ENCODE peak calls at places on chromosome 7, in four cellular contexts. B is IMR-90; L is stimulated activated CD4-positive, alpha-beta T cell treated with anti-CD3 and anti-CD28 coated beads, Interleukin-15, amount 100 ng/mL, for 1 hour; V is GM03348. J is an unnamed sample.

GRCh38 chr7:66075590-66076458 is at the start of gene ASL:
- DNase-seq in V (peak), L (peak), B (peak), J (peak)

GRCh38 chr7:23490357-23491131 is 20.3 kb upstream of the IGF2BP3 start:
- DNase-seq in L (peak), B (no peak), V (peak), J (peak)

GRCh38 chr7:105209433-105209832 is 179.3 kb downstream of the SRPK2 start:
- DNase-seq in V (no peak), B (no peak), L (no peak), J (no peak)

GRCh38 chr7:47452715-47453092 is 129.2 kb downstream of the TNS3 start:
- DNase-seq in B (no peak), V (no peak), L (no peak), J (no peak)

GRCh38 chr7:155490697-155491628 is 33.0 kb downstream of the EN2 start:
- DNase-seq in L (no peak), B (no peak), V (peak), J (no peak)

GRCh38 chr7:29588900-29589696 is 25.5 kb downstream of the PRR15 start:
- DNase-seq in B (peak), L (no peak), V (peak), J (peak)

GRCh38 chr7:24905996-24906770 is 73.8 kb downstream of the OSBPL3 start:
- DNase-seq in L (no peak), V (no peak), B (no peak), J (no peak)

GRCh38 chr7:104836976-104837375 is 177.0 kb upstream of the KMT2E start:
- DNase-seq in V (no peak), L (no peak), B (no peak), J (no peak)

GRCh38 chr7:139453673-139454321 is 29.7 kb downstream of the KLRG2 start:
- DNase-seq in B (no peak), V (no peak), L (no peak), J (no peak)

GRCh38 chr7:66696774-66697191 is 43.8 kb upstream of the RABGEF1 start:
- DNase-seq in B (peak), V (peak), L (no peak), J (no peak)

GRCh38 chr7:44083796-44084195 is 1.5 kb upstream of the POLM start:
- DNase-seq in L (no peak), V (no peak), B (no peak), J (no peak)

GRCh38 chr7:55514546-55515265 is 57.6 kb downstream of the VOPP1 start:
- DNase-seq in V (no peak), L (no peak), B (no peak), J (no peak)

GRCh38 chr7:82677493-82677892 is 233.9 kb upstream of the CACNA2D1 start:
- DNase-seq in V (peak), B (peak), L (no peak), J (no peak)